ENCODE peak calls at places on chromosome 1, in four cellular contexts. H is HS-27A, E is endodermal cell, X is HTR-8/SVneo. P is an unnamed sample.

GRCh38 chr1:182596934-182597333 is 7.3 kb downstream of the RGS16 start:
- DNase-seq in H (no peak), E (no peak), X (no peak), P (no peak)

GRCh38 chr1:71046891-71047634 is 553 bp downstream of the PTGER3 start:
- DNase-seq in H (no peak), E (peak; percentile 83), X (no peak), P (no peak)

GRCh38 chr1:38030596-38031512 is 15.7 kb downstream of the POU3F1 start:
- DNase-seq in H (no peak), E (no peak), X (no peak), P (no peak)

GRCh38 chr1:68051475-68051874 is 1.0 kb upstream of the DIRAS3 start:
- DNase-seq in H (no peak), E (peak; percentile 90), X (peak; percentile 45), P (peak; percentile 33)

GRCh38 chr1:99965646-99966375 is 4.0 kb upstream of the SLC35A3 start:
- DNase-seq in H (no peak), E (no peak), X (no peak), P (peak; percentile 19)

GRCh38 chr1:3551711-3552110 is 59.6 kb downstream of the MEGF6 start:
- DNase-seq in H (no peak), E (no peak), X (no peak), P (no peak)

GRCh38 chr1:212488436-212489283 is 55.9 kb downstream of the NENF start:
- DNase-seq in H (no peak), E (peak; percentile 48), X (no peak), P (peak; percentile 98)

GRCh38 chr1:41381691-41382530 is 20.7 kb downstream of the FOXO6 start:
- DNase-seq in H (no peak), E (peak; percentile 79), X (no peak), P (no peak)

GRCh38 chr1:170765712-170766330 is 101.9 kb downstream of the PRRX1 start:
- DNase-seq in H (peak; percentile 22), E (no peak), X (no peak), P (peak; percentile 7)

GRCh38 chr1:43373034-43373940 is 5.5 kb upstream of the ELOVL1 start:
- DNase-seq in H (peak; percentile 86), E (no peak), X (peak; percentile 31), P (peak; percentile 80)